ENCODE peak calls at places on chromosomes 12 and 14, in five cellular contexts. K is activated naive CD4-positive, alpha-beta T cell; O is transverse colon; Z is ELR; J is T-cell. L is an unnamed sample.

GRCh38 chr12:54337280-54337842 is 12.4 kb downstream of the COPZ1 start:
- DNase-seq in K (no peak), Z (no peak), O (no peak), J (no peak), L (no peak)

GRCh38 chr14:44417809-44418208 is 89.3 kb downstream of the FSCB start:
- DNase-seq in K (no peak), O (no peak), Z (no peak), J (no peak), L (no peak)

GRCh38 chr14:50388256-50388931 is 8.3 kb downstream of the CDKL1 start:
- DNase-seq in O (peak; percentile 76), J (no peak), Z (no peak), K (no peak), L (no peak)

GRCh38 chr14:73567365-73567764 is 1.6 kb upstream of the ACOT2 start:
- DNase-seq in K (no peak), O (no peak), J (no peak), Z (no peak), L (no peak)

GRCh38 chr12:102728506-102729242 is 188.4 kb downstream of the PAH start:
- DNase-seq in Z (no peak), O (no peak), K (no peak), J (no peak), L (no peak)

GRCh38 chr14:78088941-78089340 is 81.2 kb upstream of the NRXN3 start:
- DNase-seq in O (no peak), Z (no peak), K (no peak), J (no peak), L (no peak)

GRCh38 chr12:12466157-12466556 is 96.5 kb downstream of the DUSP16 start:
- DNase-seq in O (no peak), J (peak; percentile 77), Z (no peak), K (peak; percentile 19), L (no peak)

GRCh38 chr12:115871714-115872113 is 405.8 kb downstream of the MED13L start:
- DNase-seq in K (no peak), Z (peak; percentile 61), J (no peak), O (peak; percentile 16), L (no peak)

GRCh38 chr14:50362791-50363733 is 33.6 kb downstream of the CDKL1 start:
- DNase-seq in O (no peak), Z (peak; percentile 8), K (no peak), J (no peak), L (no peak)

GRCh38 chr12:11840350-11840749 is 190.9 kb downstream of the ETV6 start:
- DNase-seq in Z (no peak), J (no peak), O (peak; percentile 44), K (no peak), L (no peak)

GRCh38 chr12:103841690-103842584 is 903 bp upstream of the NT5DC3 start:
- DNase-seq in J (peak; percentile 9), Z (peak; percentile 99), O (no peak), K (no peak), L (no peak)

GRCh38 chr14:74275265-74275841 is 27.4 kb downstream of the ABCD4 start:
- DNase-seq in K (no peak), Z (peak; percentile 57), O (no peak), J (no peak), L (no peak)

GRCh38 chr14:75277000-75277795 is 1.4 kb upstream of the FOS start:
- DNase-seq in K (peak; percentile 16), O (peak; percentile 92), J (peak; percentile 58), Z (peak; percentile 89), L (peak; percentile 81)

GRCh38 chr12:132259364-132259871 is 70.0 kb downstream of the GALNT9 start:
- DNase-seq in O (no peak), J (no peak), K (no peak), Z (no peak), L (no peak)

GRCh38 chr14:74988131-74988530 is 14.6 kb upstream of the EIF2B2 start:
- DNase-seq in O (no peak), Z (peak; percentile 92), K (no peak), J (no peak), L (no peak)

GRCh38 chr14:34359423-34360120 is 102.5 kb downstream of the SPTSSA start:
- DNase-seq in O (peak; percentile 29), Z (no peak), J (no peak), K (no peak), L (no peak)

GRCh38 chr12:75759842-75760260 is 248.4 kb upstream of the KRR1 start:
- DNase-seq in O (no peak), Z (peak; percentile 93), K (no peak), J (no peak), L (no peak)

GRCh38 chr12:116708826-116709756 is 28.8 kb downstream of the SPRING1 start:
- DNase-seq in Z (peak; percentile 67), J (peak; percentile 50), O (peak; percentile 51), K (peak; percentile 20), L (peak; percentile 74)

GRCh38 chr12:82954064-82954463 is 267.4 kb downstream of the TMTC2 start:
- DNase-seq in Z (no peak), K (no peak), O (no peak), J (no peak), L (no peak)

GRCh38 chr14:42113358-42114070 is 506.8 kb downstream of the LRFN5 start:
- DNase-seq in J (no peak), K (no peak), Z (no peak), O (no peak), L (no peak)